ENCODE peak calls at places on chromosomes 13 and 19, in ten cellular contexts. A, V, C, E, D, O, Z, K, X and Q are unnamed samples.

GRCh38 chr19:41298327-41298964 is 11.5 kb upstream of the CCDC97 start:
- DNase-seq in A (peak; percentile 80), V (no peak), C (no peak), E (no peak), D (peak; percentile 81), O (peak; percentile 91), Z (peak; percentile 44), K (peak; percentile 21), X (peak; percentile 90), Q (no peak)

GRCh38 chr13:29885967-29886366 is 35.5 kb upstream of the UBL3 start:
- DNase-seq in A (no peak), V (no peak), C (no peak), E (no peak), D (no peak), O (no peak), Z (no peak), K (no peak), X (no peak), Q (no peak)

GRCh38 chr13:100933841-100934240 is 259.2 kb upstream of the TMTC4 start:
- DNase-seq in A (no peak), V (no peak), C (no peak), E (no peak), D (no peak), O (no peak), Z (no peak), K (no peak), X (no peak), Q (no peak)

GRCh38 chr13:72255908-72256307 is 388.9 kb upstream of the DACH1 start:
- DNase-seq in A (no peak), V (peak; percentile 85), C (no peak), E (peak; percentile 3), D (peak; percentile 51), O (no peak), Z (no peak), K (no peak), X (no peak), Q (no peak)

GRCh38 chr13:50127726-50128291 is 112.6 kb downstream of the KCNRG start:
- DNase-seq in A (no peak), V (peak; percentile 73), C (no peak), E (no peak), D (no peak), O (no peak), Z (no peak), K (no peak), X (no peak), Q (no peak)

GRCh38 chr19:11405846-11406643 is 13.1 kb downstream of the RGL3 start:
- DNase-seq in A (no peak), V (peak; percentile 88), C (no peak), E (no peak), D (no peak), O (no peak), Z (no peak), K (no peak), X (peak; percentile 78), Q (no peak)

GRCh38 chr19:6809262-6809661 is 36.8 kb downstream of the VAV1 start:
- DNase-seq in A (no peak), V (no peak), C (no peak), E (no peak), D (no peak), O (no peak), Z (no peak), K (no peak), X (no peak), Q (no peak)

GRCh38 chr19:45352914-45353796 is 12.6 kb downstream of the KLC3 start:
- DNase-seq in A (no peak), V (no peak), C (peak; percentile 74), E (no peak), D (no peak), O (no peak), Z (no peak), K (no peak), X (no peak), Q (no peak)

GRCh38 chr13:79782541-79783216 is 301.7 kb downstream of the NDFIP2 start:
- DNase-seq in A (peak; percentile 23), V (peak; percentile 92), C (no peak), E (peak; percentile 48), D (peak; percentile 74), O (peak; percentile 88), Z (no peak), K (no peak), X (peak; percentile 78), Q (no peak)

DNA sequence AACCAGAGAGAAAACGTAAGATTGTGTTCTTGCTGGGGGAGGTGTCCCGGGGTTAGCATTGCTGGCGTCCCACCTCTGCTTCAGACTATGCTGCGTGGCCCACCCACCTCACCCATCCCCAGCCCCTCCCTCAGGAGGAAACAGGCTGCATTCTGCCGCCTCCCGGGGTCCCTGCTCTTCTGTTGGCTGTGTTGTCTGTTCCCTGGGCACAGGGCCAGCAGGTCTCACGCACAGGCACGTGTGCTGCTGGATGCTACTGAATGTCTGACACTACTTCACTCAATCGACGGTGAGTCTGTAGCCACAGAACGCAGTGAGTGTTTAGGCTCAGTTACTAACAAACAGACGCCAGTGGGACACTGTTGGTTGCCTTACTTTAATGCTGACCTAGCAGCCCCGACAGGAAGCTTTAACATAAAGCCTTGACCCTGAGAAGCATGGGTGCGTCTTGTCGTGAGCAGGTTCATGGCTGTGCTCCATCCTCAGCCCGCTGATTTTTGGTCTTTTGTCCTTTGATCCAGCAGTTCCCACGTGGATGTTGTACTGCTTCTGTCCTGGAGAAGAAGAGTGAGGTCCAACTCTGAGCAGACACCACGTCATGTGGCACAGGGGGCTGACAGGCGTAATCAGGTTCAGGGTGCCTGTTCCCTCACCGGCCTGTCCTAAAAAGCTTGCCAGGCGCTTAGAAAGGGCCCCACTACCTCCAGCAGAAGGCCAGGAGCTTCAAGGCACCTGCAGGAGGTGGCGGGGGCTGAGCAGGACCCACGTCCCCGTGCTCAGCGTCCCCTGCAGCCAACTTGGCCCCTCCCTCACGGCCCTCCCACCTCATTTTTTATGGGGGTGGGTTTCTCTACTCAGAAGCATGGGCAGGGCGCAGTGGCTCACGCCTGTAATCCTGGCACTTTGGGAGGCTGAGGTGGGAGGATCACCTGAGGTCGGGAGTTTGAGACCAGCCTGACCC is 26.0 kb downstream of the NAXD start:
- DNase-seq in A (no peak), V (peak; percentile 41), C (no peak), E (no peak), D (peak; percentile 39), O (peak; percentile 73), Z (no peak), K (no peak), X (peak; percentile 43), Q (no peak)
- H3K27ac ChIP-seq in A (no peak overlapping the region), V (peak overlapping the region; percentile 24), C (no peak overlapping the region), E (no peak overlapping the region), D (peak overlapping the region; percentile 64), O (no peak overlapping the region), Z (no peak overlapping the region), K (no peak overlapping the region), X (no peak overlapping the region), Q (no peak overlapping the region)

DNA sequence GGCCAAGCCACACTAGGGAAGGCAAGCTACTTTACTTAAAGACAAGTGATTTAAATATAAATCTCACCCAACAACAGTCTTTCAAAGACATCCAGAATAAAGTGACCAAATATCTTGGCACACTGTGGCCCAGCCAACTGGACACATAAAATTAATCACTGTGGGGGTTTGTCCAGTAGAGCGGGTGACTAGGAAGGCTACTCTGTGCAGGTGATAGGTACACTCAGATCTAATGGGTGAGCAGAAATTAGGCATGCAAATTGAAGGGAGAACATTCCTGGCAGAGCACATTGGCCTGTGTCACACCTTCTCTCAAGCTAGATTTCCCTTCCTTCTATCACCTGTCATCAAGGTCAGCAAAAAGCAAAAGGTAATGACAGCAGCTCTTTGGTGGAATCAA is 23.4 kb upstream of the CYSLTR2 start:
- DNase-seq in A (no peak), V (no peak), C (no peak), E (no peak), D (no peak), O (no peak), Z (no peak), K (no peak), X (no peak), Q (no peak)
- H3K27ac ChIP-seq in A (peak overlapping the region; percentile 4), V (no peak overlapping the region), C (no peak overlapping the region), E (no peak overlapping the region), D (no peak overlapping the region), O (peak overlapping the region; percentile 68), Z (no peak overlapping the region), K (no peak overlapping the region), X (no peak overlapping the region), Q (no peak overlapping the region)

GRCh38 chr13:46624353-46624752 is 71.4 kb downstream of the LRCH1 start:
- DNase-seq in A (no peak), V (no peak), C (no peak), E (no peak), D (no peak), O (no peak), Z (no peak), K (no peak), X (no peak), Q (no peak)

GRCh38 chr13:46621133-46621532 is 68.2 kb downstream of the LRCH1 start:
- DNase-seq in A (no peak), V (no peak), C (peak; percentile 5), E (no peak), D (no peak), O (no peak), Z (no peak), K (no peak), X (no peak), Q (no peak)

GRCh38 chr13:46622013-46622917 is 69.3 kb downstream of the LRCH1 start:
- DNase-seq in A (no peak), V (no peak), C (peak; percentile 16), E (no peak), D (no peak), O (no peak), Z (no peak), K (no peak), X (no peak), Q (no peak)

GRCh38 chr13:46624821-46625220 is 71.9 kb downstream of the LRCH1 start:
- DNase-seq in A (no peak), V (no peak), C (peak; percentile 27), E (no peak), D (no peak), O (no peak), Z (no peak), K (no peak), X (no peak), Q (no peak)

DNA sequence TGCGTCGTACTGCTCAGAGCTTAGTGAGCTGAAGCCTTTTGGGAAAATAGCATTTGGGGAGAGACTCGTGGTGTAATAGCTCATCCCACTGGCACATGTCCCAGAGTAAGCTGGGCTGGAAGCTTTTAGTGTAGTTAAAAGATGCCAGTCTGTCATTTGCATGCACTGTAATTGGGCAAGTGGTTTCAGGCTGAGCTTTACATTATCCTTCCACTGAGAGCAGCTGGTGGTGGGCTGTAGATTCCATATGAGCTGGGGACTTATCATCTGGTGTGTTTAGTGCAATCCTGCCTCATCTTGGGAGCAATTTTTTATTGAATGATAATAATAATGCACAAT is 69.9 kb downstream of the LRCH1 start:
- DNase-seq in A (peak; percentile 39), V (no peak), C (peak; percentile 22), E (peak; percentile 35), D (peak; percentile 92), O (peak; percentile 61), Z (no peak), K (no peak), X (no peak), Q (no peak)
- H3K27ac ChIP-seq in A (peak overlapping the region; percentile 10), V (no peak overlapping the region), C (no peak overlapping the region), E (no peak overlapping the region), D (no peak overlapping the region), O (no peak overlapping the region), Z (no peak overlapping the region), K (no peak overlapping the region), X (no peak overlapping the region), Q (no peak overlapping the region)

DNA sequence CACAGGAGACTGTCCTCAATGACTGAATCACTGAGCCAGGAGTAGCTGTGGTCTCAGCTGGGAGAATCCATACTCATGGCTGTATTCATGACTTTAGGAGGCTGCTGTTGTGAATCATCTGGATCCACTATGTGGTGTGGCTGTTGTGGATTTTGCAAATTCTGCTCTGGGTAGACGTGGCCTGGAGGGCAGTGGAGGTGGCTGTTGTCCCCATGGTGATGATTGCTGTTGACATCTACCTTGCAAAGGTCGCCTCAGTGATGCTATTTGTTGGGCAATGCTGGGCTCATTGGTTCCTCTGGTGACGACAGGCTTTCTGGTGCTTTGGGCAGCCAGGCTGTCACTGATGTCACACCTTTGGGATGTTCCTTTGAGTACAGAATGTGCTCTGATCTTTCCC is 23.9 kb downstream of the MUC16 start:
- DNase-seq in A (no peak), V (no peak), C (no peak), E (no peak), D (no peak), O (no peak), Z (no peak), K (no peak), X (no peak), Q (no peak)
- H3K27ac ChIP-seq in A (no peak overlapping the region), V (no peak overlapping the region), C (no peak overlapping the region), E (no peak overlapping the region), D (no peak overlapping the region), O (no peak overlapping the region), Z (no peak overlapping the region), K (no peak overlapping the region), X (no peak overlapping the region), Q (no peak overlapping the region)